ENCODE peak calls at places on chromosomes 1 and 21, in seven cellular contexts. L is astrocyte of the spinal cord; B is cardiac fibroblast; W is IMR-90; M is CD8-positive, alpha-beta T cell; N is chondrocyte; T is nephron progenitor cell. U is an unnamed sample.

GRCh38 chr1:24555591-24556413 is at the start of gene NCMAP:
- DNase-seq in L (no peak), B (no peak), W (no peak), M (peak), N (peak), T (peak), U (no peak)

GRCh38 chr1:244322181-244322580 is 129.5 kb downstream of the ADSS2 start:
- DNase-seq in L (no peak), B (peak), W (no peak), M (no peak), N (no peak), T (no peak), U (no peak)

GRCh38 chr21:31145271-31145801 is 107.1 kb upstream of the KRTAP19-8 start:
- DNase-seq in L (no peak), B (no peak), W (peak), M (no peak), N (no peak), T (no peak), U (no peak)

GRCh38 chr1:84246228-84246627 is 55.3 kb upstream of the SAMD13 start:
- DNase-seq in L (no peak), B (no peak), W (no peak), M (no peak), N (no peak), T (no peak), U (no peak)

GRCh38 chr1:212655668-212656440 is 43.8 kb downstream of the BATF3 start:
- DNase-seq in L (no peak), B (no peak), W (peak), M (no peak), N (no peak), T (no peak), U (no peak)

GRCh38 chr1:109275706-109276345 is 7.1 kb downstream of the PSRC1 start:
- DNase-seq in L (peak), B (peak), W (peak), M (no peak), N (no peak), T (no peak), U (no peak)

GRCh38 chr21:44535963-44536362 is 4.0 kb downstream of the KRTAP10-1 start:
- DNase-seq in L (no peak), B (no peak), W (no peak), M (no peak), N (peak), T (no peak), U (no peak)

GRCh38 chr1:118366296-118366695 is 181.3 kb upstream of the SPAG17 start:
- DNase-seq in L (no peak), B (peak), W (no peak), M (no peak), N (no peak), T (no peak), U (no peak)

GRCh38 chr1:55309053-55309452 is 93.9 kb upstream of the USP24 start:
- DNase-seq in L (peak), B (peak), W (peak), M (no peak), N (no peak), T (no peak), U (no peak)

GRCh38 chr1:204350857-204351573 is 8.7 kb downstream of the PLEKHA6 start:
- DNase-seq in L (peak), B (peak), W (peak), M (no peak), N (no peak), T (peak), U (no peak)

GRCh38 chr1:207454046-207454964 is at the start of gene CR2:
- DNase-seq in L (no peak), B (no peak), W (no peak), M (peak), N (no peak), T (peak), U (peak)

GRCh38 chr1:116725798-116726197 is 28.4 kb upstream of the CD2 start:
- DNase-seq in L (peak), B (no peak), W (no peak), M (no peak), N (no peak), T (no peak), U (no peak)

GRCh38 chr1:21280011-21280471 is 10.2 kb downstream of the ECE1 start:
- DNase-seq in L (no peak), B (peak), W (no peak), M (no peak), N (no peak), T (no peak), U (no peak)

GRCh38 chr1:54475357-54476230 is 69.4 kb upstream of the SSBP3 start:
- DNase-seq in L (no peak), B (no peak), W (no peak), M (peak), N (no peak), T (peak), U (no peak)

GRCh38 chr1:26530540-26530897 is 958 bp downstream of the RPS6KA1 start:
- DNase-seq in L (no peak), B (no peak), W (no peak), M (no peak), N (no peak), T (peak), U (no peak)

GRCh38 chr1:173388352-173388751 is 88.8 kb upstream of the PRDX6 start:
- DNase-seq in L (no peak), B (no peak), W (no peak), M (no peak), N (no peak), T (no peak), U (no peak)

GRCh38 chr1:47031059-47031458 is 7.6 kb downstream of the CYP4X1 start:
- DNase-seq in L (peak), B (peak), W (no peak), M (no peak), N (no peak), T (no peak), U (no peak)

GRCh38 chr1:28193701-28194161 is 17.2 kb upstream of the PTAFR start:
- DNase-seq in L (no peak), B (no peak), W (no peak), M (no peak), N (peak), T (no peak), U (no peak)

GRCh38 chr1:2277741-2278488 is 49.8 kb downstream of the SKI start:
- DNase-seq in L (no peak), B (no peak), W (no peak), M (no peak), N (no peak), T (no peak), U (no peak)

GRCh38 chr1:197868751-197869501 is 33.5 kb upstream of the C1orf53 start:
- DNase-seq in L (peak), B (peak), W (peak), M (peak), N (no peak), T (peak), U (peak)

GRCh38 chr1:155002479-155003226 is at the start of gene ZBTB7B:
- DNase-seq in L (peak), B (peak), W (no peak), M (no peak), N (peak), T (peak), U (peak)

GRCh38 chr1:3278416-3279181 is 175.9 kb upstream of the ARHGEF16 start:
- DNase-seq in L (no peak), B (no peak), W (no peak), M (no peak), N (no peak), T (no peak), U (no peak)

GRCh38 chr1:44316231-44316759 is 38.8 kb downstream of the ERI3 start:
- DNase-seq in L (no peak), B (no peak), W (no peak), M (no peak), N (no peak), T (no peak), U (no peak)

GRCh38 chr1:182196897-182197546 is 135.5 kb upstream of the ZNF648 start:
- DNase-seq in L (no peak), B (no peak), W (no peak), M (no peak), N (no peak), T (no peak), U (no peak)

GRCh38 chr1:22827666-22828065 is 117.0 kb downstream of the EPHB2 start:
- DNase-seq in L (no peak), B (no peak), W (no peak), M (no peak), N (no peak), T (no peak), U (no peak)

GRCh38 chr21:44694776-44695175 is 2.2 kb upstream of the KRTAP10-12 start:
- DNase-seq in L (no peak), B (no peak), W (no peak), M (no peak), N (no peak), T (no peak), U (no peak)

GRCh38 chr21:44496900-44497550 is 41.7 kb downstream of the LRRC3 start:
- DNase-seq in L (no peak), B (no peak), W (no peak), M (no peak), N (no peak), T (no peak), U (no peak)

GRCh38 chr1:9589144-9589718 is 520 bp downstream of the TMEM201 start:
- DNase-seq in L (peak), B (peak), W (peak), M (peak), N (no peak), T (peak), U (no peak)

GRCh38 chr1:8476021-8476420 is 158.1 kb downstream of the SLC45A1 start:
- DNase-seq in L (no peak), B (no peak), W (no peak), M (no peak), N (no peak), T (no peak), U (no peak)

GRCh38 chr1:8754993-8755392 is 62.4 kb downstream of the RERE start:
- DNase-seq in L (no peak), B (no peak), W (no peak), M (no peak), N (no peak), T (no peak), U (no peak)

GRCh38 chr1:2208309-2209239 is 14.0 kb upstream of the FAAP20 start:
- DNase-seq in L (peak), B (peak), W (peak), M (no peak), N (no peak), T (peak), U (no peak)

GRCh38 chr1:32242341-32242851 is 4.6 kb upstream of the FAM167B start:
- DNase-seq in L (no peak), B (peak), W (no peak), M (no peak), N (no peak), T (peak), U (no peak)

GRCh38 chr1:23629728-23630290 is 61.8 kb upstream of the RPL11 start:
- DNase-seq in L (no peak), B (no peak), W (no peak), M (no peak), N (no peak), T (no peak), U (no peak)

GRCh38 chr1:32361674-32362473 is 411 bp downstream of the FAM229A start:
- DNase-seq in L (no peak), B (peak), W (no peak), M (peak), N (no peak), T (peak), U (peak)

GRCh38 chr1:149885364-149886111 is 13.8 kb upstream of the BOLA1 start:
- DNase-seq in L (peak), B (peak), W (peak), M (peak), N (no peak), T (peak), U (peak)

GRCh38 chr1:117564227-117565082 is 41.4 kb upstream of the TENT5C start:
- DNase-seq in L (no peak), B (no peak), W (no peak), M (no peak), N (no peak), T (no peak), U (no peak)

GRCh38 chr1:100463809-100464424 is 74.0 kb upstream of the GPR88 start:
- DNase-seq in L (peak), B (peak), W (peak), M (peak), N (no peak), T (peak), U (peak)

GRCh38 chr1:21237386-21238088 is 52.7 kb downstream of the ECE1 start:
- DNase-seq in L (no peak), B (no peak), W (no peak), M (no peak), N (no peak), T (no peak), U (no peak)

GRCh38 chr1:58546520-58547308 is at the start of gene OMA1:
- DNase-seq in L (peak), B (peak), W (peak), M (peak), N (peak), T (peak), U (peak)
- TF ChIP-seq CTCF in L (peak), B (peak), W (peak), M (peak), N (peak), T (peak), U (peak)

GRCh38 chr1:168372307-168372706 is 91.6 kb downstream of the TBX19 start:
- DNase-seq in L (no peak), B (no peak), W (no peak), M (no peak), N (no peak), T (no peak), U (no peak)

GRCh38 chr1:168373869-168374268 is 93.2 kb downstream of the TBX19 start:
- DNase-seq in L (no peak), B (peak), W (no peak), M (no peak), N (no peak), T (no peak), U (no peak)

GRCh38 chr1:168372857-168373520 is 92.3 kb downstream of the TBX19 start:
- DNase-seq in L (no peak), B (peak), W (no peak), M (no peak), N (no peak), T (no peak), U (no peak)

GRCh38 chr1:168379110-168379860 is 98.6 kb downstream of the TBX19 start:
- DNase-seq in L (no peak), B (peak), W (peak), M (no peak), N (no peak), T (no peak), U (no peak)

GRCh38 chr1:168375901-168376300 is 95.2 kb downstream of the TBX19 start:
- DNase-seq in L (no peak), B (no peak), W (no peak), M (no peak), N (no peak), T (no peak), U (no peak)
- TF ChIP-seq CTCF in L (no peak), B (no peak), W (no peak), M (no peak), N (no peak), T (no peak), U (no peak)

GRCh38 chr21:38714998-38715397 is 90.7 kb upstream of the ETS2 start:
- DNase-seq in L (no peak), B (no peak), W (no peak), M (no peak), N (no peak), T (no peak), U (no peak)

GRCh38 chr21:38716942-38717341 is 88.8 kb upstream of the ETS2 start:
- DNase-seq in L (no peak), B (no peak), W (peak), M (no peak), N (no peak), T (no peak), U (no peak)

GRCh38 chr21:38716088-38716487 is 89.6 kb upstream of the ETS2 start:
- DNase-seq in L (no peak), B (no peak), W (no peak), M (no peak), N (no peak), T (no peak), U (no peak)

GRCh38 chr21:38712076-38712475 is 93.7 kb upstream of the ETS2 start:
- DNase-seq in L (peak), B (peak), W (peak), M (no peak), N (no peak), T (peak), U (no peak)
- TF ChIP-seq CTCF in L (peak), B (peak), W (peak), M (no peak), N (peak), T (peak), U (peak)

GRCh38 chr21:41917531-41917930 is 36.3 kb downstream of the C2CD2 start:
- DNase-seq in L (no peak), B (no peak), W (no peak), M (no peak), N (no peak), T (no peak), U (no peak)

GRCh38 chr21:41914358-41914757 is 35.2 kb upstream of the PRDM15 start:
- DNase-seq in L (no peak), B (no peak), W (no peak), M (no peak), N (no peak), T (no peak), U (no peak)

GRCh38 chr21:41914965-41915364 is 35.8 kb upstream of the PRDM15 start:
- DNase-seq in L (no peak), B (no peak), W (no peak), M (no peak), N (no peak), T (no peak), U (no peak)

GRCh38 chr21:41918561-41919358 is 35.1 kb downstream of the C2CD2 start:
- DNase-seq in L (no peak), B (no peak), W (no peak), M (no peak), N (no peak), T (no peak), U (no peak)

GRCh38 chr21:41916888-41917433 is 36.9 kb downstream of the C2CD2 start:
- DNase-seq in L (no peak), B (no peak), W (no peak), M (no peak), N (no peak), T (no peak), U (no peak)
- TF ChIP-seq CTCF in L (no peak), B (no peak), W (no peak), M (no peak), N (peak), T (no peak), U (no peak)

GRCh38 chr21:15763359-15763758 is 33.6 kb downstream of the USP25 start:
- DNase-seq in L (no peak), B (no peak), W (no peak), M (no peak), N (no peak), T (no peak), U (no peak)
- TF ChIP-seq CTCF in L (no peak), B (no peak), W (no peak), M (no peak), N (no peak), T (no peak), U (no peak)